ENCODE peak calls at places on chromosomes 12 and 14, in six cellular contexts. One of them, this sample, is unnamed.

GRCh38 chr12:75977952-75978671 is 53.5 kb downstream of the PHLDA1 start:
- DNase-seq in CD4-positive, alpha-beta memory T cell: peak
- DNase-seq in NCI-H2081: no peak
- DNase-seq in NCI-H2029: no peak
- DNase-seq in KBM-7: peak
- DNase-seq in NCI-H1105 treated with DMSO at 0.1 percent for 48 hours: no peak
- DNase-seq in this sample: peak

GRCh38 chr12:53737951-53738833 is 10.9 kb upstream of the CALCOCO1 start:
- DNase-seq in CD4-positive, alpha-beta memory T cell: no peak
- DNase-seq in NCI-H2081: no peak
- DNase-seq in NCI-H2029: no peak
- DNase-seq in KBM-7: no peak
- DNase-seq in NCI-H1105 treated with DMSO at 0.1 percent for 48 hours: no peak
- DNase-seq in this sample: no peak

GRCh38 chr12:124368421-124369032 is 73.6 kb downstream of the RFLNA start:
- DNase-seq in CD4-positive, alpha-beta memory T cell: no peak
- DNase-seq in NCI-H2081: no peak
- DNase-seq in NCI-H2029: no peak
- DNase-seq in KBM-7: no peak
- DNase-seq in NCI-H1105 treated with DMSO at 0.1 percent for 48 hours: no peak
- DNase-seq in this sample: no peak

GRCh38 chr12:24760162-24760561 is 188.7 kb downstream of the BCAT1 start:
- DNase-seq in CD4-positive, alpha-beta memory T cell: no peak
- DNase-seq in NCI-H2081: no peak
- DNase-seq in NCI-H2029: no peak
- DNase-seq in KBM-7: no peak
- DNase-seq in NCI-H1105 treated with DMSO at 0.1 percent for 48 hours: no peak
- DNase-seq in this sample: no peak

GRCh38 chr14:104389326-104390220 is 190.0 kb upstream of the C14orf180 start:
- DNase-seq in CD4-positive, alpha-beta memory T cell: peak
- DNase-seq in NCI-H2081: no peak
- DNase-seq in NCI-H2029: no peak
- DNase-seq in KBM-7: no peak
- DNase-seq in NCI-H1105 treated with DMSO at 0.1 percent for 48 hours: no peak
- DNase-seq in this sample: no peak

GRCh38 chr14:56099081-56099797 is 19.0 kb upstream of the PELI2 start:
- DNase-seq in CD4-positive, alpha-beta memory T cell: no peak
- DNase-seq in NCI-H2081: no peak
- DNase-seq in NCI-H2029: no peak
- DNase-seq in KBM-7: no peak
- DNase-seq in NCI-H1105 treated with DMSO at 0.1 percent for 48 hours: no peak
- DNase-seq in this sample: no peak

GRCh38 chr12:28286352-28286751 is 96.1 kb downstream of the CCDC91 start:
- DNase-seq in CD4-positive, alpha-beta memory T cell: no peak
- DNase-seq in NCI-H2081: no peak
- DNase-seq in NCI-H2029: no peak
- DNase-seq in KBM-7: no peak
- DNase-seq in NCI-H1105 treated with DMSO at 0.1 percent for 48 hours: no peak
- DNase-seq in this sample: no peak

GRCh38 chr12:116672842-116673516 is 64.9 kb downstream of the SPRING1 start:
- DNase-seq in CD4-positive, alpha-beta memory T cell: peak
- DNase-seq in NCI-H2081: no peak
- DNase-seq in NCI-H2029: no peak
- DNase-seq in KBM-7: peak
- DNase-seq in NCI-H1105 treated with DMSO at 0.1 percent for 48 hours: no peak
- DNase-seq in this sample: no peak

GRCh38 chr14:78010688-78011087 is 159.5 kb upstream of the NRXN3 start:
- DNase-seq in CD4-positive, alpha-beta memory T cell: no peak
- DNase-seq in NCI-H2081: no peak
- DNase-seq in NCI-H2029: no peak
- DNase-seq in KBM-7: no peak
- DNase-seq in NCI-H1105 treated with DMSO at 0.1 percent for 48 hours: no peak
- DNase-seq in this sample: peak

GRCh38 chr14:93084866-93085857 is 30.6 kb downstream of the ITPK1 start:
- DNase-seq in CD4-positive, alpha-beta memory T cell: no peak
- DNase-seq in NCI-H2081: no peak
- DNase-seq in NCI-H2029: no peak
- DNase-seq in KBM-7: peak
- DNase-seq in NCI-H1105 treated with DMSO at 0.1 percent for 48 hours: no peak
- DNase-seq in this sample: no peak

GRCh38 chr14:58752782-58753181 is 115.0 kb downstream of the DACT1 start:
- DNase-seq in CD4-positive, alpha-beta memory T cell: no peak
- DNase-seq in NCI-H2081: no peak
- DNase-seq in NCI-H2029: no peak
- DNase-seq in KBM-7: peak
- DNase-seq in NCI-H1105 treated with DMSO at 0.1 percent for 48 hours: peak
- DNase-seq in this sample: peak

GRCh38 chr14:53951661-53952265 is 4.9 kb downstream of the BMP4 start:
- DNase-seq in CD4-positive, alpha-beta memory T cell: no peak
- DNase-seq in NCI-H2081: no peak
- DNase-seq in NCI-H2029: no peak
- DNase-seq in KBM-7: no peak
- DNase-seq in NCI-H1105 treated with DMSO at 0.1 percent for 48 hours: peak
- DNase-seq in this sample: no peak

GRCh38 chr14:61203059-61203753 is 77.9 kb downstream of the TMEM30B start:
- DNase-seq in CD4-positive, alpha-beta memory T cell: no peak
- DNase-seq in NCI-H2081: no peak
- DNase-seq in NCI-H2029: peak
- DNase-seq in KBM-7: no peak
- DNase-seq in NCI-H1105 treated with DMSO at 0.1 percent for 48 hours: peak
- DNase-seq in this sample: no peak

GRCh38 chr12:93526786-93527428 is 45.6 kb upstream of the SOCS2 start:
- DNase-seq in CD4-positive, alpha-beta memory T cell: no peak
- DNase-seq in NCI-H2081: no peak
- DNase-seq in NCI-H2029: no peak
- DNase-seq in KBM-7: no peak
- DNase-seq in NCI-H1105 treated with DMSO at 0.1 percent for 48 hours: no peak
- DNase-seq in this sample: peak

GRCh38 chr14:67551940-67552339 is 18.9 kb downstream of the PLEKHH1 start:
- DNase-seq in CD4-positive, alpha-beta memory T cell: no peak
- DNase-seq in NCI-H2081: no peak
- DNase-seq in NCI-H2029: peak
- DNase-seq in KBM-7: no peak
- DNase-seq in NCI-H1105 treated with DMSO at 0.1 percent for 48 hours: no peak
- DNase-seq in this sample: no peak

GRCh38 chr14:100321473-100322137 is 1.5 kb upstream of the SLC25A47 start:
- DNase-seq in CD4-positive, alpha-beta memory T cell: no peak
- DNase-seq in NCI-H2081: no peak
- DNase-seq in NCI-H2029: no peak
- DNase-seq in KBM-7: no peak
- DNase-seq in NCI-H1105 treated with DMSO at 0.1 percent for 48 hours: no peak
- DNase-seq in this sample: no peak

GRCh38 chr14:36515105-36515593 is 4.9 kb downstream of the NKX2-1 start:
- DNase-seq in CD4-positive, alpha-beta memory T cell: no peak
- DNase-seq in NCI-H2081: no peak
- DNase-seq in NCI-H2029: peak
- DNase-seq in KBM-7: no peak
- DNase-seq in NCI-H1105 treated with DMSO at 0.1 percent for 48 hours: peak
- DNase-seq in this sample: no peak

GRCh38 chr12:121773011-121773777 is 20.3 kb downstream of the RHOF start:
- DNase-seq in CD4-positive, alpha-beta memory T cell: peak
- DNase-seq in NCI-H2081: peak
- DNase-seq in NCI-H2029: peak
- DNase-seq in KBM-7: peak
- DNase-seq in NCI-H1105 treated with DMSO at 0.1 percent for 48 hours: peak
- DNase-seq in this sample: peak

GRCh38 chr12:460301-461230 is 827 bp downstream of the B4GALNT3 start:
- DNase-seq in CD4-positive, alpha-beta memory T cell: peak
- DNase-seq in NCI-H2081: no peak
- DNase-seq in NCI-H2029: no peak
- DNase-seq in KBM-7: no peak
- DNase-seq in NCI-H1105 treated with DMSO at 0.1 percent for 48 hours: no peak
- DNase-seq in this sample: peak

GRCh38 chr14:72433511-72433910 is 460.4 kb downstream of the DPF3 start:
- DNase-seq in CD4-positive, alpha-beta memory T cell: no peak
- DNase-seq in NCI-H2081: no peak
- DNase-seq in NCI-H2029: no peak
- DNase-seq in KBM-7: no peak
- DNase-seq in NCI-H1105 treated with DMSO at 0.1 percent for 48 hours: no peak
- DNase-seq in this sample: peak

GRCh38 chr14:50775357-50775756 is 55.6 kb downstream of the NIN start:
- DNase-seq in CD4-positive, alpha-beta memory T cell: no peak
- DNase-seq in NCI-H2081: no peak
- DNase-seq in NCI-H2029: no peak
- DNase-seq in KBM-7: no peak
- DNase-seq in NCI-H1105 treated with DMSO at 0.1 percent for 48 hours: no peak
- DNase-seq in this sample: peak

GRCh38 chr12:56110571-56110970 is 5.9 kb upstream of the RPL41 start:
- DNase-seq in CD4-positive, alpha-beta memory T cell: no peak
- DNase-seq in NCI-H2081: no peak
- DNase-seq in NCI-H2029: no peak
- DNase-seq in KBM-7: no peak
- DNase-seq in NCI-H1105 treated with DMSO at 0.1 percent for 48 hours: no peak
- DNase-seq in this sample: no peak

GRCh38 chr12:12406762-12407161 is 49.9 kb downstream of the BORCS5 start:
- DNase-seq in CD4-positive, alpha-beta memory T cell: no peak
- DNase-seq in NCI-H2081: no peak
- DNase-seq in NCI-H2029: no peak
- DNase-seq in KBM-7: no peak
- DNase-seq in NCI-H1105 treated with DMSO at 0.1 percent for 48 hours: no peak
- DNase-seq in this sample: no peak

GRCh38 chr14:91413547-91414474 is 3.8 kb downstream of the CCDC88C start:
- DNase-seq in CD4-positive, alpha-beta memory T cell: peak
- DNase-seq in NCI-H2081: peak
- DNase-seq in NCI-H2029: peak
- DNase-seq in KBM-7: no peak
- DNase-seq in NCI-H1105 treated with DMSO at 0.1 percent for 48 hours: peak
- DNase-seq in this sample: no peak

GRCh38 chr12:24860546-24860945 is 88.4 kb downstream of the BCAT1 start:
- DNase-seq in CD4-positive, alpha-beta memory T cell: no peak
- DNase-seq in NCI-H2081: no peak
- DNase-seq in NCI-H2029: no peak
- DNase-seq in KBM-7: no peak
- DNase-seq in NCI-H1105 treated with DMSO at 0.1 percent for 48 hours: no peak
- DNase-seq in this sample: no peak

GRCh38 chr14:23548351-23549318 is 2.9 kb downstream of the ZFHX2 start:
- DNase-seq in CD4-positive, alpha-beta memory T cell: no peak
- DNase-seq in NCI-H2081: peak
- DNase-seq in NCI-H2029: peak
- DNase-seq in KBM-7: no peak
- DNase-seq in NCI-H1105 treated with DMSO at 0.1 percent for 48 hours: no peak
- DNase-seq in this sample: peak

GRCh38 chr14:38561657-38562056 is 305.8 kb upstream of the CLEC14A start:
- DNase-seq in CD4-positive, alpha-beta memory T cell: no peak
- DNase-seq in NCI-H2081: no peak
- DNase-seq in NCI-H2029: no peak
- DNase-seq in KBM-7: no peak
- DNase-seq in NCI-H1105 treated with DMSO at 0.1 percent for 48 hours: no peak
- DNase-seq in this sample: no peak

GRCh38 chr14:79915411-79915810 is 295.9 kb downstream of the DIO2 start:
- DNase-seq in CD4-positive, alpha-beta memory T cell: no peak
- DNase-seq in NCI-H2081: no peak
- DNase-seq in NCI-H2029: no peak
- DNase-seq in KBM-7: no peak
- DNase-seq in NCI-H1105 treated with DMSO at 0.1 percent for 48 hours: no peak
- DNase-seq in this sample: no peak